ENCODE peak calls at places on chromosomes 3 and 15, in six cellular contexts. M is neuronal stem cell, X is cardiac muscle cell, G is SJSA1, E is left ventricle myocardium inferior, F is uterus. R is an unnamed sample.

GRCh38 chr15:72838311-72838731 is 54.8 kb upstream of the ADPGK start:
- DNase-seq in M (no peak), X (no peak), G (no peak), E (no peak), F (no peak), R (no peak)

GRCh38 chr3:71087109-71088018 is 496.2 kb downstream of the FOXP1 start:
- DNase-seq in M (no peak), X (no peak), G (peak; percentile 49), E (no peak), F (no peak), R (no peak)

GRCh38 chr3:40620151-40620550 is 95.4 kb downstream of the ZNF621 start:
- DNase-seq in M (no peak), X (no peak), G (no peak), E (no peak), F (no peak), R (no peak)

GRCh38 chr3:46695177-46695961 is 1.9 kb upstream of the ALS2CL start:
- DNase-seq in M (no peak), X (no peak), G (peak; percentile 16), E (peak; percentile 70), F (peak; percentile 56), R (peak; percentile 67)

GRCh38 chr3:66582721-66583141 is 81.9 kb upstream of the LRIG1 start:
- DNase-seq in M (no peak), X (no peak), G (no peak), E (no peak), F (no peak), R (no peak)

GRCh38 chr15:65930134-65930533 is 60.8 kb downstream of the RAB11A start:
- DNase-seq in M (no peak), X (no peak), G (no peak), E (no peak), F (no peak), R (no peak)

GRCh38 chr3:124333931-124334640 is 342.2 kb upstream of the ROPN1 start:
- DNase-seq in M (no peak), X (no peak), G (no peak), E (no peak), F (no peak), R (no peak)

GRCh38 chr3:151037746-151038145 is 47.7 kb upstream of the MED12L start:
- DNase-seq in M (no peak), X (no peak), G (peak; percentile 79), E (peak; percentile 18), F (peak; percentile 28), R (peak; percentile 30)

GRCh38 chr3:188133219-188133618 is 20.7 kb upstream of the LPP start:
- DNase-seq in M (no peak), X (no peak), G (no peak), E (no peak), F (no peak), R (no peak)

GRCh38 chr3:182220013-182220412 is 508.3 kb downstream of the SOX2 start:
- DNase-seq in M (no peak), X (no peak), G (no peak), E (no peak), F (no peak), R (no peak)

GRCh38 chr15:49145651-49146609 is 9.5 kb downstream of the COPS2 start:
- DNase-seq in M (peak; percentile 46), X (peak; percentile 67), G (peak; percentile 22), E (no peak), F (no peak), R (no peak)

GRCh38 chr3:6734395-6734746 is 126.5 kb upstream of the GRM7 start:
- DNase-seq in M (no peak), X (no peak), G (no peak), E (no peak), F (no peak), R (no peak)

GRCh38 chr3:139388961-139389551 is 391 bp downstream of the COPB2 start:
- DNase-seq in M (peak; percentile 2), X (no peak), G (no peak), E (no peak), F (no peak), R (no peak)

GRCh38 chr3:26307192-26307591 is 315.4 kb upstream of the LRRC3B start:
- DNase-seq in M (no peak), X (no peak), G (no peak), E (no peak), F (no peak), R (no peak)

GRCh38 chr3:51340311-51340829 is 44.7 kb upstream of the MANF start:
- DNase-seq in M (peak; percentile 17), X (no peak), G (peak; percentile 95), E (no peak), F (no peak), R (no peak)

GRCh38 chr3:101454629-101455028 is 58.4 kb downstream of the SENP7 start:
- DNase-seq in M (no peak), X (no peak), G (no peak), E (no peak), F (no peak), R (no peak)

DNA sequence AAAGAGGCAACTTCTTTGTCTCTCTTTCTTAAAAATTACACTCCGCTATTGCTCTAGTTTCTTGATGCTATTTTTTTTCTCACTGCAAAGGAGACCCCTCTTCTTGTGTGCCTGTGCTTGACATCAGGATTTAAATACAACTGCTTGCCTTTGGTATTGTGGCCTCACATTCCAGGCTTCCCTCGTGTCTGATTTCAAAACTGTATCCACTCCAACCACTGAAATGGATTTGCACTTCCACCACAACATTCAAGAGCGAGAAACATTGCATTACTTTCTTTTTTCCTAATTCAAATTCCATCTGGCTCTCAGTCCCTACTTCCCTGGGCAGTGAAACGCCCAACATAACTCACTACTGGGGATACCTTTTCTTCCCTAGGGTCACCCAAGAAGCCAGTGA is 50.4 kb upstream of the PXYLP1 start:
- DNase-seq in M (no peak), X (no peak), G (no peak), E (no peak), F (no peak), R (no peak)
- H3K27me3 ChIP-seq in M (no peaks in the 10 kb centered on the region), X (no peaks in the 10 kb centered on the region), G (no peaks in the 10 kb centered on the region), E (no peaks in the 10 kb centered on the region), F (no peaks in the 10 kb centered on the region), R (no peaks in the 10 kb centered on the region)

DNA sequence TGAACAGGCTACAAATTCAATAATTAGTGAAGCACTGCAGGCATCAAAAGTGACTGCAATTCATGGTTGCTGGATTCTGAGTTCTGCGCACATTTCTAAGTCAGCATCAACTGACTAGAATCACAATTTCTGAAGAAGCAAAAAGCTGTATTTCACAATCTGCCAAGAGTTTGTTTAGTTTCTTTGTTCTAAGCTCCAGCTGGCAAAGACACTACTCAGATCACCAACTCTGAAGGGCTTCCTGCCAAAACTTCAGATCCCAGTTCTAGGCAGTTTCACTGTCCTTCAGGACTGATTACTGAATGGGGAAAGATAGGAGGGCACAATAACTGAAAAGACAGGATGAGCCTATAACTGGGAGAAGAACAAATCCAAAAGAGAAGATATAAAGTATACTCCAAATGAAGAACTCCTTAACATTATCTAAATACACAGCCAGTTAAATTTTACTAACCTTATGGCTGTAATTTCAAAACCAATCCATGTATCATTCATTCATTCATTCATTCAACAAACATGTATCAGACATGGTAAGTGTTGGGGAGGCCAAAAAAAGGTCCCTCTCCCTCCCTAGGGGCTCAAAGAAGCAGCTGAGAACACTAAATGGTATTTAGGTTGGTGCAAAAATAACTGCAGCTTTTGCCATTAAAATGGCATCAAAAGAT is 17.1 kb downstream of the TJP1 start:
- DNase-seq in M (no peak), X (no peak), G (no peak), E (no peak), F (peak; percentile 46), R (no peak)
- H3K27ac ChIP-seq in M (no peak overlapping the region), X (peak overlapping the region; percentile 80), G (no peak overlapping the region), E (peak overlapping the region; percentile 59), F (peak overlapping the region; percentile 40), R (no peak overlapping the region)

DNA sequence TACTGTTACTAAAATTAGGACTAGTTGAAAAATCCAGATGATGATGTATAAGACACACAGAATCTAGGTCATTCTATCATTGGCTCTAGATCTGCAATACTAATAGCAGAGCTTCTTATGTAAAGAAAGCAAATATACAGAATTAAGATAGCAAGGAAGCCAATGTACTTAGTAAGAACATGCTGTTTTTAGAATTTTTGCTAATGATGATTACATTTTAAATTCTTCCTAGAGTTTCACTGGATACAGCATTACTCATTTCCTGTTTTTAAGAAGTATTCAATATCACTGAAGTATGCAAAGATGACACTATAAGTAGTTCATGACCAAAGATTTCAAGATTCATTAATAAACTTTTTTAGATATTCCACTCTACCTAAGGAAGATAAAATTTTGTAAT is 60.7 kb downstream of the CFAP20DC start:
- DNase-seq in M (no peak), X (no peak), G (peak; percentile 14), E (no peak), F (no peak), R (no peak)
- H3K4me1 ChIP-seq in M (peaks cover 2% of the 10 kb centered on the region), X (no peaks in the 10 kb centered on the region), G (peaks cover 23% of the 10 kb centered on the region), E (no peaks in the 10 kb centered on the region), F (no peaks in the 10 kb centered on the region), R (no peaks in the 10 kb centered on the region)

GRCh38 chr3:194140520-194141414 is 4.8 kb downstream of the HES1 start:
- DNase-seq in M (peak; percentile 44), X (peak; percentile 71), G (peak; percentile 87), E (peak; percentile 68), F (peak; percentile 60), R (peak; percentile 43)
- H3K27me3 ChIP-seq in M (no peaks in the 10 kb centered on the region), X (no peaks in the 10 kb centered on the region), G (no peaks in the 10 kb centered on the region), E (no peaks in the 10 kb centered on the region), F (no peaks in the 10 kb centered on the region), R (no peaks in the 10 kb centered on the region)

GRCh38 chr15:80789296-80789695 is 10.1 kb downstream of the CEMIP start:
- DNase-seq in M (no peak), X (no peak), G (no peak), E (no peak), F (no peak), R (no peak)

GRCh38 chr15:80787238-80787805 is 8.2 kb downstream of the CEMIP start:
- DNase-seq in M (no peak), X (no peak), G (no peak), E (no peak), F (no peak), R (no peak)

GRCh38 chr15:80788536-80788935 is 9.4 kb downstream of the CEMIP start:
- DNase-seq in M (no peak), X (no peak), G (no peak), E (no peak), F (no peak), R (no peak)

GRCh38 chr15:80789836-80790235 is 10.7 kb downstream of the CEMIP start:
- DNase-seq in M (no peak), X (no peak), G (no peak), E (no peak), F (no peak), R (no peak)

DNA sequence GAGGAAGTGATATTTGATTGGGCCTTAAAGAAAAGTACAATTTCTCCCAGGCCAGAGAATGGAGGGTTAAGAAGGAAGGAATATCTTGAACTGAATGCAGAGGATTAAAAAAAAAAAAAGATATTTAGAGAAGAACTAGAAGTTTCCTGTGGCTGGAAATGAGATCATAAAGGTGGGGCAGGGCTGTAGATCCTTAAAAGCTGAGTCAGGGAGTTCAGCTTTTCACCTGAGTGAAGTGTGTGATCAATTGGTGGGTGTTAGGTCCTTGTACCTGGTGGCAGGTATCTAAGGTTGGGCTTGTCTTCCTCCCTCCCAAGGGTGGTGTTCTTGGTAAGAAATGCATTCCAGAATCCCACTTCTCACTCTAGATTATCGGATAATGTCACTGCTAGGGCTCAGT is 11.8 kb downstream of the CEMIP start:
- DNase-seq in M (no peak), X (no peak), G (no peak), E (no peak), F (no peak), R (no peak)
- H3K27ac ChIP-seq in M (no peak overlapping the region), X (no peak overlapping the region), G (no peak overlapping the region), E (no peak overlapping the region), F (no peak overlapping the region), R (no peak overlapping the region)

GRCh38 chr15:85403745-85404144 is 23.3 kb downstream of the AKAP13 start:
- DNase-seq in M (no peak), X (no peak), G (peak; percentile 46), E (no peak), F (no peak), R (no peak)
- H3K4me1 ChIP-seq in M (peaks cover 10% of the 10 kb centered on the region), X (peaks cover 33% of the 10 kb centered on the region), G (peaks cover 77% of the 10 kb centered on the region), E (peaks cover 92% of the 10 kb centered on the region), F (no peaks in the 10 kb centered on the region), R (peaks cover 53% of the 10 kb centered on the region)

GRCh38 chr15:69719527-69719926 is 266.9 kb downstream of the RPLP1 start:
- DNase-seq in M (no peak), X (no peak), G (no peak), E (no peak), F (no peak), R (no peak)
- H3K27me3 ChIP-seq in M (no peaks in the 10 kb centered on the region), X (peaks cover 2% of the 10 kb centered on the region), G (no peaks in the 10 kb centered on the region), E (peaks cover 88% of the 10 kb centered on the region), F (no peaks in the 10 kb centered on the region), R (no peaks in the 10 kb centered on the region)

R was measured in lung.